ENCODE peak calls at places on chromosomes 12 and 14, in eight cellular contexts. One of them, this sample, is unnamed.

GRCh38 chr12:104280703-104281458 is 22.7 kb upstream of the EID3 start:
- ATAC-seq in HCT116: peak
- ATAC-seq in T-helper 17 cell: no peak
- ATAC-seq in left lung: peak
- ATAC-seq in stimulated activated memory B cell treated with anti-CD40 and anti-IgM and Interleukin-4, amounts not matched to agents 10 μg/mL and 1 μg/mL and 100 μg/mL, for 72 hours: no peak
- ATAC-seq in activated CD8-positive, alpha-beta T cell treated with anti-CD3 and anti-CD28 coated beads for 36 hours: peak
- ATAC-seq in lower lobe of right lung: no peak
- ATAC-seq in effector memory CD8-positive, alpha-beta T cell: no peak
- ATAC-seq in this sample: peak

GRCh38 chr14:49641697-49642129 is 6.7 kb upstream of the DNAAF2 start:
- ATAC-seq in HCT116: peak
- ATAC-seq in T-helper 17 cell: no peak
- ATAC-seq in left lung: peak
- ATAC-seq in stimulated activated memory B cell treated with anti-CD40 and anti-IgM and Interleukin-4, amounts not matched to agents 10 μg/mL and 1 μg/mL and 100 μg/mL, for 72 hours: no peak
- ATAC-seq in activated CD8-positive, alpha-beta T cell treated with anti-CD3 and anti-CD28 coated beads for 36 hours: no peak
- ATAC-seq in lower lobe of right lung: no peak
- ATAC-seq in effector memory CD8-positive, alpha-beta T cell: no peak
- ATAC-seq in this sample: no peak

GRCh38 chr12:123681605-123682004 is 10.7 kb downstream of the TCTN2 start:
- ATAC-seq in HCT116: no peak
- ATAC-seq in T-helper 17 cell: no peak
- ATAC-seq in left lung: no peak
- ATAC-seq in stimulated activated memory B cell treated with anti-CD40 and anti-IgM and Interleukin-4, amounts not matched to agents 10 μg/mL and 1 μg/mL and 100 μg/mL, for 72 hours: no peak
- ATAC-seq in activated CD8-positive, alpha-beta T cell treated with anti-CD3 and anti-CD28 coated beads for 36 hours: no peak
- ATAC-seq in lower lobe of right lung: no peak
- ATAC-seq in effector memory CD8-positive, alpha-beta T cell: no peak
- ATAC-seq in this sample: no peak

GRCh38 chr12:12881495-12881894 is 9.9 kb upstream of the GPRC5A start:
- ATAC-seq in HCT116: peak
- ATAC-seq in T-helper 17 cell: no peak
- ATAC-seq in left lung: peak
- ATAC-seq in stimulated activated memory B cell treated with anti-CD40 and anti-IgM and Interleukin-4, amounts not matched to agents 10 μg/mL and 1 μg/mL and 100 μg/mL, for 72 hours: no peak
- ATAC-seq in activated CD8-positive, alpha-beta T cell treated with anti-CD3 and anti-CD28 coated beads for 36 hours: peak
- ATAC-seq in lower lobe of right lung: peak
- ATAC-seq in effector memory CD8-positive, alpha-beta T cell: no peak
- ATAC-seq in this sample: no peak

GRCh38 chr12:63961048-63961447 is 116.5 kb downstream of the SRGAP1 start:
- ATAC-seq in HCT116: no peak
- ATAC-seq in T-helper 17 cell: no peak
- ATAC-seq in left lung: no peak
- ATAC-seq in stimulated activated memory B cell treated with anti-CD40 and anti-IgM and Interleukin-4, amounts not matched to agents 10 μg/mL and 1 μg/mL and 100 μg/mL, for 72 hours: peak
- ATAC-seq in activated CD8-positive, alpha-beta T cell treated with anti-CD3 and anti-CD28 coated beads for 36 hours: no peak
- ATAC-seq in lower lobe of right lung: no peak
- ATAC-seq in effector memory CD8-positive, alpha-beta T cell: no peak
- ATAC-seq in this sample: no peak

GRCh38 chr14:93974299-93974698 is 2.1 kb downstream of the ASB2 start:
- ATAC-seq in HCT116: no peak
- ATAC-seq in T-helper 17 cell: no peak
- ATAC-seq in left lung: no peak
- ATAC-seq in stimulated activated memory B cell treated with anti-CD40 and anti-IgM and Interleukin-4, amounts not matched to agents 10 μg/mL and 1 μg/mL and 100 μg/mL, for 72 hours: no peak
- ATAC-seq in activated CD8-positive, alpha-beta T cell treated with anti-CD3 and anti-CD28 coated beads for 36 hours: no peak
- ATAC-seq in lower lobe of right lung: no peak
- ATAC-seq in effector memory CD8-positive, alpha-beta T cell: no peak
- ATAC-seq in this sample: no peak

GRCh38 chr12:53505086-53505485 is 2.2 kb downstream of the NPFF start:
- ATAC-seq in HCT116: no peak
- ATAC-seq in T-helper 17 cell: no peak
- ATAC-seq in left lung: no peak
- ATAC-seq in stimulated activated memory B cell treated with anti-CD40 and anti-IgM and Interleukin-4, amounts not matched to agents 10 μg/mL and 1 μg/mL and 100 μg/mL, for 72 hours: no peak
- ATAC-seq in activated CD8-positive, alpha-beta T cell treated with anti-CD3 and anti-CD28 coated beads for 36 hours: no peak
- ATAC-seq in lower lobe of right lung: no peak
- ATAC-seq in effector memory CD8-positive, alpha-beta T cell: no peak
- ATAC-seq in this sample: no peak

GRCh38 chr14:88030079-88030478 is 25.1 kb downstream of the GPR65 start:
- ATAC-seq in HCT116: no peak
- ATAC-seq in T-helper 17 cell: peak
- ATAC-seq in left lung: peak
- ATAC-seq in stimulated activated memory B cell treated with anti-CD40 and anti-IgM and Interleukin-4, amounts not matched to agents 10 μg/mL and 1 μg/mL and 100 μg/mL, for 72 hours: no peak
- ATAC-seq in activated CD8-positive, alpha-beta T cell treated with anti-CD3 and anti-CD28 coated beads for 36 hours: peak
- ATAC-seq in lower lobe of right lung: no peak
- ATAC-seq in effector memory CD8-positive, alpha-beta T cell: peak
- ATAC-seq in this sample: no peak

This sample was measured in activated CD4-positive, CD25-positive, alpha-beta regulatory T cell treated with anti-CD3 and anti-CD28 coated beads, Interleukin-2, amount 50 U/mL, for 24 hours.